ENCODE peak calls at places on chromosome X, in six cellular contexts. One of them, this sample, is unnamed.

GRCh38 chrX:148417934-148418333 is 82.5 kb upstream of the AFF2 start:
- DNase-seq in GM06990: no peak
- DNase-seq in prostate gland: no peak
- DNase-seq in AG09309: no peak
- DNase-seq in cardiac muscle cell: no peak
- DNase-seq in AG10803: peak; percentile 25
- DNase-seq in this sample: peak; percentile 2

GRCh38 chrX:134562002-134562401 is 96.3 kb downstream of the PLAC1 start:
- DNase-seq in AG09309: no peak
- DNase-seq in cardiac muscle cell: no peak
- DNase-seq in prostate gland: no peak
- DNase-seq in GM06990: no peak
- DNase-seq in AG10803: no peak
- DNase-seq in this sample: no peak

GRCh38 chrX:34559325-34559724 is 97.8 kb downstream of the TMEM47 start:
- DNase-seq in AG10803: peak; percentile 29
- DNase-seq in cardiac muscle cell: no peak
- DNase-seq in prostate gland: no peak
- DNase-seq in GM06990: peak; percentile 4
- DNase-seq in AG09309: no peak
- DNase-seq in this sample: peak; percentile 2

GRCh38 chrX:107470971-107471370 is 21.5 kb downstream of the FRMPD3 start:
- DNase-seq in prostate gland: no peak
- DNase-seq in AG10803: no peak
- DNase-seq in cardiac muscle cell: peak; percentile 36
- DNase-seq in AG09309: no peak
- DNase-seq in GM06990: no peak
- DNase-seq in this sample: no peak

GRCh38 chrX:43949669-43950068 is 23.5 kb downstream of the NDP start:
- DNase-seq in AG10803: no peak
- DNase-seq in GM06990: no peak
- DNase-seq in prostate gland: no peak
- DNase-seq in cardiac muscle cell: peak; percentile 67
- DNase-seq in AG09309: no peak
- DNase-seq in this sample: peak; percentile 19

GRCh38 chrX:118383120-118383519 is 37.2 kb downstream of the WDR44 start:
- DNase-seq in GM06990: no peak
- DNase-seq in cardiac muscle cell: no peak
- DNase-seq in AG10803: no peak
- DNase-seq in prostate gland: no peak
- DNase-seq in AG09309: no peak
- DNase-seq in this sample: no peak

GRCh38 chrX:108091878-108092291 is 307 bp downstream of the ATG4A start:
- DNase-seq in AG09309: no peak
- DNase-seq in cardiac muscle cell: no peak
- DNase-seq in AG10803: no peak
- DNase-seq in prostate gland: no peak
- DNase-seq in GM06990: no peak
- DNase-seq in this sample: no peak

GRCh38 chrX:153557618-153558017 is 40.2 kb downstream of the ATP2B3 start:
- DNase-seq in prostate gland: no peak
- DNase-seq in GM06990: no peak
- DNase-seq in AG09309: no peak
- DNase-seq in AG10803: no peak
- DNase-seq in cardiac muscle cell: no peak
- DNase-seq in this sample: no peak

GRCh38 chrX:11429543-11430085 is 136.4 kb downstream of the AMELX start:
- DNase-seq in cardiac muscle cell: no peak
- DNase-seq in AG09309: no peak
- DNase-seq in prostate gland: no peak
- DNase-seq in AG10803: no peak
- DNase-seq in GM06990: no peak
- DNase-seq in this sample: peak; percentile 35

GRCh38 chrX:17376381-17377046 is 1.5 kb downstream of the NHS start:
- DNase-seq in GM06990: peak; percentile 3
- DNase-seq in cardiac muscle cell: peak; percentile 8
- DNase-seq in prostate gland: no peak
- DNase-seq in AG09309: no peak
- DNase-seq in AG10803: no peak
- DNase-seq in this sample: no peak

GRCh38 chrX:5236749-5237148 is 991.9 kb downstream of the NLGN4X start:
- DNase-seq in cardiac muscle cell: no peak
- DNase-seq in prostate gland: no peak
- DNase-seq in AG09309: no peak
- DNase-seq in AG10803: no peak
- DNase-seq in GM06990: no peak
- DNase-seq in this sample: no peak

GRCh38 chrX:150036181-150036580 is 97.9 kb upstream of the EOLA2 start:
- DNase-seq in prostate gland: no peak
- DNase-seq in AG09309: no peak
- DNase-seq in AG10803: peak; percentile 83
- DNase-seq in cardiac muscle cell: no peak
- DNase-seq in GM06990: no peak
- DNase-seq in this sample: no peak

GRCh38 chrX:84340981-84341380 is 153.0 kb upstream of the RPS6KA6 start:
- DNase-seq in AG10803: peak; percentile 31
- DNase-seq in cardiac muscle cell: no peak
- DNase-seq in GM06990: no peak
- DNase-seq in prostate gland: no peak
- DNase-seq in AG09309: no peak
- DNase-seq in this sample: no peak

GRCh38 chrX:1555370-1555769 is 18.4 kb upstream of the P2RY8 start:
- DNase-seq in cardiac muscle cell: no peak
- DNase-seq in GM06990: no peak
- DNase-seq in AG10803: no peak
- DNase-seq in prostate gland: no peak
- DNase-seq in AG09309: no peak
- DNase-seq in this sample: no peak

GRCh38 chrX:150664290-150664689 is 28.9 kb upstream of the MTMR1 start:
- DNase-seq in AG10803: peak; percentile 3
- DNase-seq in AG09309: no peak
- DNase-seq in prostate gland: peak; percentile 39
- DNase-seq in GM06990: no peak
- DNase-seq in cardiac muscle cell: peak; percentile 2
- DNase-seq in this sample: no peak

GRCh38 chrX:31609130-31609529 is 537.3 kb upstream of the FTHL17 start:
- DNase-seq in prostate gland: no peak
- DNase-seq in AG10803: peak; percentile 87
- DNase-seq in AG09309: peak; percentile 84
- DNase-seq in cardiac muscle cell: no peak
- DNase-seq in GM06990: no peak
- DNase-seq in this sample: no peak

GRCh38 chrX:74788545-74789086 is 136.6 kb downstream of the NEXMIF start:
- DNase-seq in AG09309: no peak
- DNase-seq in GM06990: no peak
- DNase-seq in cardiac muscle cell: no peak
- DNase-seq in prostate gland: no peak
- DNase-seq in AG10803: no peak
- DNase-seq in this sample: no peak

GRCh38 chrX:48071064-48071985 is at the start of gene ZNF630:
- DNase-seq in cardiac muscle cell: peak; percentile 73
- DNase-seq in prostate gland: peak; percentile 83
- DNase-seq in GM06990: peak; percentile 78
- DNase-seq in AG09309: no peak
- DNase-seq in AG10803: peak; percentile 2
- DNase-seq in this sample: peak; percentile 85

GRCh38 chrX:109774706-109775105 is 41.6 kb upstream of the ACSL4 start:
- DNase-seq in AG09309: peak; percentile 23
- DNase-seq in cardiac muscle cell: no peak
- DNase-seq in AG10803: peak; percentile 73
- DNase-seq in GM06990: peak; percentile 64
- DNase-seq in prostate gland: no peak
- DNase-seq in this sample: peak; percentile 73

GRCh38 chrX:123964155-123964554 is 2.6 kb downstream of the STAG2 start:
- DNase-seq in GM06990: no peak
- DNase-seq in cardiac muscle cell: no peak
- DNase-seq in AG10803: peak; percentile 12
- DNase-seq in prostate gland: no peak
- DNase-seq in AG09309: no peak
- DNase-seq in this sample: no peak

GRCh38 chrX:106286053-106286650 is 118.0 kb downstream of the PWWP3B start:
- DNase-seq in AG09309: no peak
- DNase-seq in GM06990: no peak
- DNase-seq in cardiac muscle cell: no peak
- DNase-seq in AG10803: peak; percentile 6
- DNase-seq in prostate gland: no peak
- DNase-seq in this sample: no peak

GRCh38 chrX:149370097-149370496 is 135.0 kb downstream of the IDS start:
- DNase-seq in prostate gland: no peak
- DNase-seq in cardiac muscle cell: no peak
- DNase-seq in AG09309: peak; percentile 50
- DNase-seq in AG10803: peak; percentile 35
- DNase-seq in GM06990: no peak
- DNase-seq in this sample: no peak

GRCh38 chrX:41350976-41351569 is 17.1 kb downstream of the DDX3X start:
- DNase-seq in AG10803: no peak
- DNase-seq in prostate gland: no peak
- DNase-seq in GM06990: no peak
- DNase-seq in AG09309: no peak
- DNase-seq in cardiac muscle cell: peak; percentile 30
- DNase-seq in this sample: no peak

GRCh38 chrX:87327267-87327666 is 190.3 kb upstream of the KLHL4 start:
- DNase-seq in prostate gland: no peak
- DNase-seq in AG10803: no peak
- DNase-seq in cardiac muscle cell: no peak
- DNase-seq in AG09309: no peak
- DNase-seq in GM06990: no peak
- DNase-seq in this sample: no peak

GRCh38 chrX:47361538-47362511 is 8.6 kb upstream of the ZNF157 start:
- DNase-seq in cardiac muscle cell: peak; percentile 92
- DNase-seq in AG09309: peak; percentile 79
- DNase-seq in GM06990: peak; percentile 85
- DNase-seq in AG10803: peak; percentile 86
- DNase-seq in prostate gland: peak; percentile 20
- DNase-seq in this sample: peak; percentile 97

GRCh38 chrX:51743179-51743957 is at the start of gene GSPT2:
- DNase-seq in GM06990: peak; percentile 78
- DNase-seq in cardiac muscle cell: peak; percentile 60
- DNase-seq in AG10803: peak; percentile 70
- DNase-seq in AG09309: peak; percentile 24
- DNase-seq in prostate gland: peak; percentile 41
- DNase-seq in this sample: peak; percentile 86

GRCh38 chrX:132602701-132603100 is 113.9 kb upstream of the MBNL3 start:
- DNase-seq in GM06990: no peak
- DNase-seq in AG09309: no peak
- DNase-seq in cardiac muscle cell: no peak
- DNase-seq in AG10803: no peak
- DNase-seq in prostate gland: no peak
- DNase-seq in this sample: no peak

GRCh38 chrX:13934731-13935130 is 95.0 kb downstream of the GEMIN8 start:
- DNase-seq in AG09309: no peak
- DNase-seq in AG10803: no peak
- DNase-seq in GM06990: no peak
- DNase-seq in prostate gland: no peak
- DNase-seq in cardiac muscle cell: no peak
- DNase-seq in this sample: no peak

GRCh38 chrX:20685652-20686051 is 418.9 kb upstream of the RPS6KA3 start:
- DNase-seq in AG10803: no peak
- DNase-seq in GM06990: no peak
- DNase-seq in prostate gland: no peak
- DNase-seq in AG09309: no peak
- DNase-seq in cardiac muscle cell: no peak
- DNase-seq in this sample: no peak

GRCh38 chrX:20681691-20682090 is 415.0 kb upstream of the RPS6KA3 start:
- DNase-seq in cardiac muscle cell: no peak
- DNase-seq in GM06990: no peak
- DNase-seq in AG10803: peak; percentile 8
- DNase-seq in AG09309: no peak
- DNase-seq in prostate gland: no peak
- DNase-seq in this sample: no peak

GRCh38 chrX:20686256-20686655 is 419.5 kb upstream of the RPS6KA3 start:
- DNase-seq in GM06990: no peak
- DNase-seq in prostate gland: no peak
- DNase-seq in cardiac muscle cell: no peak
- DNase-seq in AG10803: no peak
- DNase-seq in AG09309: no peak
- DNase-seq in this sample: no peak

DNA sequence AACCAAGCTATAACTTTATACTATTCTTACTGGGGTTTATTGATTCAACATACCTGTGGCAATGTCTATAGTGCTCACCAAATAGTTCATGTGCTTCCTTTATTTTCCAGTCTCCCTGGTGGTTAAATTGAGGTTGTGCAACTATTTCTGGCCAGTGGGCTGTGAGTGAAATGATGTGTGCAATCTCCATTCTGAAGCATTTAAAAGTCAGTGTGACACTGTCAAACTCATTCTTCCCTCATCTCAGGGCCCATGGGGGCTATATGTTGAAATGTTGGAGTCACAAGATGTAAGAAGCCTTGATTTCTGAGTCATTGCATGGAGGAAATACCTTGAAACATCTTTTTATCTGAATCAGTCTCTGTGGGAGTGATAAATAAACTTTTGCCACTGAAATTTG is 414.3 kb upstream of the RPS6KA3 start:
- DNase-seq in AG09309: no peak
- DNase-seq in GM06990: no peak
- DNase-seq in prostate gland: no peak
- DNase-seq in cardiac muscle cell: no peak
- DNase-seq in AG10803: peak; percentile 51
- DNase-seq in this sample: no peak
- TF ChIP-seq CTCF in AG09309: no peak
- TF ChIP-seq CTCF in GM06990: no peak
- TF ChIP-seq CTCF in prostate gland: no peak
- TF ChIP-seq CTCF in cardiac muscle cell: no peak
- TF ChIP-seq CTCF in AG10803: peak; percentile 19
- TF ChIP-seq CTCF in this sample: no peak

GRCh38 chrX:70196961-70197805 is 19.9 kb downstream of the DGAT2L6 start:
- DNase-seq in AG09309: peak; percentile 7
- DNase-seq in cardiac muscle cell: peak; percentile 36
- DNase-seq in AG10803: peak; percentile 36
- DNase-seq in prostate gland: peak; percentile 36
- DNase-seq in GM06990: no peak
- DNase-seq in this sample: peak; percentile 67
- H3K4me3 ChIP-seq in AG09309: no peak overlapping the region
- H3K4me3 ChIP-seq in cardiac muscle cell: no peak overlapping the region
- H3K4me3 ChIP-seq in AG10803: no peak overlapping the region
- H3K4me3 ChIP-seq in prostate gland: no peak overlapping the region
- H3K4me3 ChIP-seq in GM06990: no peak overlapping the region
- H3K4me3 ChIP-seq in this sample: no peak overlapping the region

GRCh38 chrX:45850197-45850774 is 649.6 kb upstream of the DIPK2B start:
- DNase-seq in AG09309: no peak
- DNase-seq in GM06990: no peak
- DNase-seq in cardiac muscle cell: peak; percentile 1
- DNase-seq in AG10803: peak; percentile 8
- DNase-seq in prostate gland: no peak
- DNase-seq in this sample: no peak
- TF ChIP-seq CTCF in AG09309: no peak
- TF ChIP-seq CTCF in GM06990: no peak
- TF ChIP-seq CTCF in cardiac muscle cell: no peak
- TF ChIP-seq CTCF in AG10803: no peak
- TF ChIP-seq CTCF in prostate gland: no peak
- TF ChIP-seq CTCF in this sample: no peak

GRCh38 chrX:53084863-53085262 is 2.7 kb downstream of the TSPYL2 start:
- DNase-seq in prostate gland: no peak
- DNase-seq in AG10803: no peak
- DNase-seq in cardiac muscle cell: no peak
- DNase-seq in GM06990: no peak
- DNase-seq in AG09309: no peak
- DNase-seq in this sample: no peak
- H3K4me3 ChIP-seq in prostate gland: peak overlapping the region; percentile 71
- H3K4me3 ChIP-seq in AG10803: no peak overlapping the region
- H3K4me3 ChIP-seq in cardiac muscle cell: no peak overlapping the region
- H3K4me3 ChIP-seq in GM06990: no peak overlapping the region
- H3K4me3 ChIP-seq in AG09309: no peak overlapping the region
- H3K4me3 ChIP-seq in this sample: no peak overlapping the region

This sample was measured in GM12865.